ENCODE peak calls at places on chromosome 5, in four cellular contexts. U is A673, Z is right atrium auricular region, Y is cardiac fibroblast. D is an unnamed sample.

GRCh38 chr5:108216890-108217289 is 165.0 kb downstream of the FBXL17 start:
- DNase-seq in U (no peak), Z (no peak), Y (peak), D (no peak)

GRCh38 chr5:74949976-74950375 is 83.8 kb upstream of the FAM169A start:
- DNase-seq in U (peak), Z (no peak), Y (no peak), D (no peak)

GRCh38 chr5:7190727-7191126 is 205.2 kb upstream of the ADCY2 start:
- DNase-seq in U (no peak), Z (no peak), Y (no peak), D (no peak)

GRCh38 chr5:5683174-5683573 is 260.7 kb downstream of the ICE1 start:
- DNase-seq in U (no peak), Z (no peak), Y (no peak), D (no peak)

GRCh38 chr5:132689518-132689917 is 15.7 kb downstream of the IL4 start:
- DNase-seq in U (no peak), Z (no peak), Y (no peak), D (no peak)

GRCh38 chr5:76083555-76084495 is 642 bp downstream of the SV2C start:
- DNase-seq in U (peak), Z (no peak), Y (no peak), D (no peak)

GRCh38 chr5:132050136-132050535 is 10.3 kb upstream of the IL3 start:
- DNase-seq in U (no peak), Z (peak), Y (no peak), D (peak)

GRCh38 chr5:157926953-157927352 is 68.0 kb upstream of the CLINT1 start:
- DNase-seq in U (no peak), Z (no peak), Y (no peak), D (no peak)

GRCh38 chr5:170113517-170113891 is 7.8 kb downstream of the FOXI1 start:
- DNase-seq in U (no peak), Z (no peak), Y (no peak), D (no peak)

GRCh38 chr5:123181394-123181801 is 92.4 kb downstream of the PRDM6 start:
- DNase-seq in U (peak), Z (no peak), Y (no peak), D (no peak)

GRCh38 chr5:35125746-35126145 is 78.0 kb upstream of the AGXT2 start:
- DNase-seq in U (no peak), Z (no peak), Y (no peak), D (no peak)

GRCh38 chr5:180336234-180337020 is 16.7 kb downstream of the GFPT2 start:
- DNase-seq in U (no peak), Z (no peak), Y (no peak), D (peak)

GRCh38 chr5:109485030-109485429 is 75.3 kb upstream of the PJA2 start:
- DNase-seq in U (peak), Z (peak), Y (peak), D (peak)

GRCh38 chr5:78758169-78758839 is 109.7 kb upstream of the LHFPL2 start:
- DNase-seq in U (no peak), Z (no peak), Y (no peak), D (no peak)

GRCh38 chr5:68431181-68431580 is 215.6 kb downstream of the PIK3R1 start:
- DNase-seq in U (no peak), Z (no peak), Y (no peak), D (no peak)

GRCh38 chr5:111254613-111255012 is 30.4 kb downstream of the CAMK4 start:
- DNase-seq in U (no peak), Z (no peak), Y (no peak), D (no peak)

GRCh38 chr5:29252390-29252789 is 1941.1 kb upstream of the CDH6 start:
- DNase-seq in U (no peak), Z (no peak), Y (no peak), D (no peak)

GRCh38 chr5:89729623-89730390 is 679.7 kb downstream of the CETN3 start:
- DNase-seq in U (peak), Z (no peak), Y (peak), D (no peak)

GRCh38 chr5:95936812-95937397 is 24.7 kb downstream of the ELL2 start:
- DNase-seq in U (no peak), Z (no peak), Y (no peak), D (no peak)

GRCh38 chr5:75460947-75461346 is 50.5 kb downstream of the CERT1 start:
- DNase-seq in U (no peak), Z (no peak), Y (no peak), D (no peak)

GRCh38 chr5:61342066-61342465 is 10.0 kb downstream of the ZSWIM6 start:
- DNase-seq in U (peak), Z (no peak), Y (no peak), D (no peak)

GRCh38 chr5:172365948-172366608 is 82.5 kb upstream of the UBTD2 start:
- DNase-seq in U (no peak), Z (no peak), Y (no peak), D (no peak)

GRCh38 chr5:181203842-181204560 is 995 bp downstream of the TRIM7 start:
- DNase-seq in U (peak), Z (no peak), Y (no peak), D (peak)

GRCh38 chr5:11655681-11656080 is 248.6 kb downstream of the CTNND2 start:
- DNase-seq in U (no peak), Z (no peak), Y (no peak), D (no peak)

GRCh38 chr5:170307575-170308465 is 10.2 kb upstream of the LCP2 start:
- DNase-seq in U (no peak), Z (peak), Y (peak), D (no peak)

GRCh38 chr5:90434116-90434714 is 24.7 kb upstream of the CETN3 start:
- DNase-seq in U (peak), Z (no peak), Y (peak), D (no peak)

GRCh38 chr5:102807878-102808502 is 52.9 kb downstream of the PAM start:
- DNase-seq in U (peak), Z (no peak), Y (no peak), D (no peak)

GRCh38 chr5:88875609-88876234 is 7.3 kb downstream of the MEF2C start:
- DNase-seq in U (no peak), Z (no peak), Y (peak), D (no peak)

GRCh38 chr5:128498844-128499455 is 39.1 kb downstream of the FBN2 start:
- DNase-seq in U (peak), Z (no peak), Y (peak), D (no peak)

GRCh38 chr5:172816887-172817418 is 17.1 kb upstream of the ERGIC1 start:
- DNase-seq in U (peak), Z (no peak), Y (peak), D (no peak)

GRCh38 chr5:158234323-158235158 is 375.6 kb upstream of the CLINT1 start:
- DNase-seq in U (peak), Z (no peak), Y (no peak), D (no peak)

GRCh38 chr5:154002093-154002492 is 36.6 kb downstream of the FAM114A2 start:
- DNase-seq in U (peak), Z (no peak), Y (peak), D (no peak)

GRCh38 chr5:136221340-136221739 is 28.4 kb upstream of the SMIM32 start:
- DNase-seq in U (no peak), Z (no peak), Y (no peak), D (no peak)

GRCh38 chr5:119022773-119023172 is 34.4 kb upstream of the DTWD2 start:
- DNase-seq in U (no peak), Z (no peak), Y (no peak), D (no peak)

GRCh38 chr5:31692561-31693221 is 53.8 kb downstream of the PDZD2 start:
- DNase-seq in U (no peak), Z (no peak), Y (no peak), D (peak)

GRCh38 chr5:179322071-179323025 is 22.9 kb downstream of the ADAMTS2 start:
- DNase-seq in U (no peak), Z (no peak), Y (no peak), D (no peak)

GRCh38 chr5:179324760-179325295 is 20.4 kb downstream of the ADAMTS2 start:
- DNase-seq in U (no peak), Z (no peak), Y (no peak), D (no peak)

GRCh38 chr5:179321206-179321987 is 23.9 kb downstream of the ADAMTS2 start:
- DNase-seq in U (no peak), Z (no peak), Y (no peak), D (peak)

GRCh38 chr5:179325296-179326031 is 19.8 kb downstream of the ADAMTS2 start:
- DNase-seq in U (no peak), Z (no peak), Y (no peak), D (peak)

GRCh38 chr5:179323026-179323571 is 22.2 kb downstream of the ADAMTS2 start:
- DNase-seq in U (no peak), Z (no peak), Y (no peak), D (peak)
- TF ChIP-seq CTCF in U (no peak), Z (no peak), Y (no peak), D (no peak)

GRCh38 chr5:135031813-135032612 is 2.0 kb downstream of the PITX1 start:
- DNase-seq in U (no peak), Z (no peak), Y (no peak), D (no peak)
- H3K4me3 ChIP-seq in U (peak), Z (no peak), Y (no peak), D (no peak)

GRCh38 chr5:57988808-57989207 is 471.1 kb downstream of the PLK2 start:
- DNase-seq in U (no peak), Z (no peak), Y (no peak), D (no peak)
- TF ChIP-seq CTCF in U (no peak), Z (no peak), Y (no peak), D (no peak)

GRCh38 chr5:33890147-33890546 is 1.6 kb downstream of the ADAMTS12 start:
- DNase-seq in U (no peak), Z (no peak), Y (peak), D (no peak)
- H3K4me3 ChIP-seq in U (no peak), Z (no peak), Y (peak), D (no peak)

GRCh38 chr5:2253063-2253653 is 370.4 kb upstream of the IRX4 start:
- DNase-seq in U (no peak), Z (peak), Y (no peak), D (no peak)
- TF ChIP-seq CTCF in U (no peak), Z (no peak), Y (no peak), D (no peak)

D was measured in pancreas.